ENCODE peak calls at places on chromosomes 16 and 17, in four cellular contexts. U is stomach, F is mesenchymal stem cell, T is GM23338. K is an unnamed sample.

GRCh38 chr17:50638851-50639767 is 4.4 kb downstream of the ABCC3 start:
- DNase-seq in F (peak; percentile 91), U (peak; percentile 99), T (no peak), K (peak; percentile 98)

GRCh38 chr17:37824534-37825485 is 80.0 kb upstream of the HNF1B start:
- DNase-seq in U (no peak), T (peak; percentile 44), F (peak; percentile 86), K (no peak)

GRCh38 chr17:42286411-42287295 is 1.6 kb upstream of the STAT5A start:
- DNase-seq in T (no peak), U (peak; percentile 24), F (no peak), K (peak; percentile 76)

GRCh38 chr17:47882247-47882646 is 13.8 kb upstream of the SP2 start:
- DNase-seq in F (peak; percentile 54), T (no peak), U (peak; percentile 46), K (peak; percentile 76)

GRCh38 chr17:10790491-10791401 is 13.2 kb downstream of the TMEM238L start:
- DNase-seq in T (no peak), F (no peak), U (peak; percentile 87), K (no peak)

GRCh38 chr17:59839646-59840328 is 53.0 kb downstream of the TUBD1 start:
- DNase-seq in F (no peak), T (peak; percentile 53), U (no peak), K (no peak)

GRCh38 chr16:89970011-89970410 is 21.5 kb downstream of the DEF8 start:
- DNase-seq in F (no peak), T (no peak), U (no peak), K (no peak)

GRCh38 chr16:14104066-14104465 is 32.9 kb downstream of the MRTFB start:
- DNase-seq in T (no peak), F (no peak), U (no peak), K (no peak)

GRCh38 chr16:15879255-15879804 is 9.1 kb downstream of the CEP20 start:
- DNase-seq in U (no peak), T (no peak), F (peak; percentile 73), K (no peak)

GRCh38 chr17:48529191-48529979 is 1.4 kb downstream of the HOXB1 start:
- DNase-seq in T (no peak), U (no peak), F (no peak), K (no peak)

GRCh38 chr16:14462811-14463210 is 167.2 kb downstream of the PARN start:
- DNase-seq in T (no peak), F (no peak), U (no peak), K (no peak)

GRCh38 chr17:12730931-12731521 is 58.3 kb upstream of the ARHGAP44 start:
- DNase-seq in U (peak; percentile 88), T (peak; percentile 68), F (peak; percentile 80), K (peak; percentile 95)

GRCh38 chr16:66549284-66550131 is at the start of gene TK2:
- DNase-seq in F (peak; percentile 69), T (peak; percentile 84), U (peak; percentile 75), K (peak; percentile 78)

GRCh38 chr16:84065536-84066132 is 23.0 kb upstream of the SLC38A8 start:
- DNase-seq in T (peak; percentile 81), F (peak; percentile 66), U (peak; percentile 53), K (no peak)

GRCh38 chr17:22300177-22300576 is 607.9 kb downstream of the KCNJ18 start:
- DNase-seq in T (no peak), F (no peak), U (no peak), K (no peak)

GRCh38 chr17:13084420-13084819 is 66.6 kb upstream of the ELAC2 start:
- DNase-seq in U (no peak), T (no peak), F (no peak), K (no peak)

GRCh38 chr16:69741951-69742904 is 12.5 kb downstream of the NOB1 start:
- DNase-seq in F (peak; percentile 38), U (peak; percentile 90), T (no peak), K (peak; percentile 69)

GRCh38 chr17:76735006-76735405 is 2.1 kb downstream of the SRSF2 start:
- DNase-seq in T (no peak), U (no peak), F (peak; percentile 70), K (no peak)
- H3K4me1 ChIP-seq in T (peaks cover 12% of the 10 kb centered on the region), U (peaks cover 78% of the 10 kb centered on the region), F (no peaks in the 10 kb centered on the region), K (peaks cover 3% of the 10 kb centered on the region)

GRCh38 chr17:7577327-7578199 is 1.9 kb upstream of the CD68 start:
- DNase-seq in F (no peak), T (no peak), U (no peak), K (no peak)

GRCh38 chr17:7574176-7574953 is 5.1 kb upstream of the CD68 start:
- DNase-seq in T (no peak), F (no peak), U (no peak), K (no peak)

GRCh38 chr17:7575959-7576358 is 3.5 kb upstream of the CD68 start:
- DNase-seq in T (no peak), U (no peak), F (no peak), K (no peak)

GRCh38 chr17:7575481-7575883 is 4.0 kb upstream of the CD68 start:
- DNase-seq in T (no peak), U (no peak), F (no peak), K (no peak)

DNA sequence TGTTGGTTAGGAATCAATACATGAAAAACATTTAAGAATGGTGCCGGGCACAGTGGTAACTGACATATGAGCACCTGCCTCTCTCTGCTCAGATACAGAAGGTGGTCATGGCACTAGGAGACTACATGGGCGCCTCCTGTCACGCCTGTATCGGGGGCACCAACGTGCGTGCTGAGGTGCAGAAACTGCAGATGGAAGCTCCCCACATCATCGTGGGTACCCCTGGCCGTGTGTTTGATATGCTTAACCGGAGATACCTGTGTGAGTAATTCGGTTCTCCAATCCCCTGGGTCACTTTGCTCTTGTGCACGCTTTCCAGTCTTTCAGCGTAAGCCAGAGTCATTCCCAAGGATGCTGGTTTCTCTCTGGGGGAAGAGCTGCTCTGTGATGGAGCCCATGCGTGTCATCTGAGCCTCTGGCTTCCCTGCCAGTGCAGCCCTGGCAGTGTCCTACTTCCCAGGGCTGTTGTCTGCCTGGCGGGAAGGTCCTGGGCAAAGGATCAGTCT is 3.0 kb upstream of the CD68 start:
- DNase-seq in U (no peak), T (no peak), F (no peak), K (no peak)
- H3K4me1 ChIP-seq in U (peaks cover 76% of the 10 kb centered on the region), T (peaks cover 37% of the 10 kb centered on the region), F (peaks cover 28% of the 10 kb centered on the region), K (no peaks in the 10 kb centered on the region)

GRCh38 chr17:76261421-76262215 is 3.5 kb upstream of the UBALD2 start:
- DNase-seq in U (no peak), T (no peak), F (peak; percentile 18), K (no peak)

GRCh38 chr17:76260220-76260619 is 4.9 kb upstream of the UBALD2 start:
- DNase-seq in U (no peak), T (no peak), F (no peak), K (no peak)

GRCh38 chr17:76262732-76263344 is 2.3 kb upstream of the UBALD2 start:
- DNase-seq in U (peak; percentile 80), F (peak; percentile 43), T (no peak), K (no peak)

GRCh38 chr17:76263896-76264295 is 1.3 kb upstream of the UBALD2 start:
- DNase-seq in F (peak; percentile 17), U (no peak), T (no peak), K (no peak)

DNA sequence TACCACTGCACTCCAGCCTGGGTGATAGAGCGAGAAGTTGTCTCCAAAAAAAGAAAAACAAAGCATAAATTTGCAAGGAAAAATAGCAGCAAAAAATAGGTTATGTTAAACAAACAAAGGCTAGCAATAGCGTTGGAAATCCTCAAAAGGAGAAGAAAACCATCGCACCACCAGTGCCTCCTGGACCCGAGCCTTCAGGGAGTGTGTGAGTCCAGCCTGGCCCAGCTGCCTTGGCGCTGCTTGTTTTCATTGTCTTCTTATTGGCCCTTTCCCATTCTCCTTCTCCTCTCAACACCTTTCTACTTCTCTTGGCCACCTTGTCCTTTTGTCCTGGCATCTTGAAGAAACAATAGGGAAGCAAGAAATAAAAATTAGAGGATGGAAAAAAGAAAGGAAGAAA is 4.5 kb upstream of the UBALD2 start:
- DNase-seq in U (no peak), T (no peak), F (no peak), K (no peak)
- H3K4me1 ChIP-seq in U (peaks cover 72% of the 10 kb centered on the region), T (peaks cover 5% of the 10 kb centered on the region), F (peaks cover 8% of the 10 kb centered on the region), K (no peaks in the 10 kb centered on the region)

DNA sequence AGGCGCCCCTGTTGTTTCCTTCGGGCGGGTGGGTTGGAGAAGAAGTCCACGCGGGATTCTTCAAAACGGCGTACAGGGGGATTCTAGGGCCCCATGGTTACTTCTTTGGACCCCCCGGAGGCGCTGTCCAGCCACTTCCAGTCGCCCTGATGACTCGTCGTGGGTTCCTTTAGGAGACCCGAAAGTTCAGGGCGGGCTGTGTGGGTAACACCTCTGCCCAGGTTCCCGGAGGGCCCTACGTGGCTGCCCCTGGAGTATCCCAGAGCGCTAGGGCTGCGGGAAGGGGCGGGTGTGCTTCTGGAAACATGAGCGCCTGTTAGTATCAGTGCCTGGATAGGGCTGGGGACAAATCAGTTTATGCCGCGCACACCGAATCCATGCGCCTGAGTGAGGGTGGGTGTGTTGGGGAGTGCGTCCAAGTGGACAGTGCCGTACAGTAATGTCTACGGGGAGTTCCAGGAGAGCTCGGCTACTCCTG is 602 bp upstream of the HIC1 start:
- DNase-seq in U (no peak), F (peak; percentile 73), T (peak; percentile 57), K (no peak)
- H3K4me1 ChIP-seq in U (peaks cover 82% of the 10 kb centered on the region), F (peaks cover 42% of the 10 kb centered on the region), T (peaks cover 6% of the 10 kb centered on the region), K (no peaks in the 10 kb centered on the region)

DNA sequence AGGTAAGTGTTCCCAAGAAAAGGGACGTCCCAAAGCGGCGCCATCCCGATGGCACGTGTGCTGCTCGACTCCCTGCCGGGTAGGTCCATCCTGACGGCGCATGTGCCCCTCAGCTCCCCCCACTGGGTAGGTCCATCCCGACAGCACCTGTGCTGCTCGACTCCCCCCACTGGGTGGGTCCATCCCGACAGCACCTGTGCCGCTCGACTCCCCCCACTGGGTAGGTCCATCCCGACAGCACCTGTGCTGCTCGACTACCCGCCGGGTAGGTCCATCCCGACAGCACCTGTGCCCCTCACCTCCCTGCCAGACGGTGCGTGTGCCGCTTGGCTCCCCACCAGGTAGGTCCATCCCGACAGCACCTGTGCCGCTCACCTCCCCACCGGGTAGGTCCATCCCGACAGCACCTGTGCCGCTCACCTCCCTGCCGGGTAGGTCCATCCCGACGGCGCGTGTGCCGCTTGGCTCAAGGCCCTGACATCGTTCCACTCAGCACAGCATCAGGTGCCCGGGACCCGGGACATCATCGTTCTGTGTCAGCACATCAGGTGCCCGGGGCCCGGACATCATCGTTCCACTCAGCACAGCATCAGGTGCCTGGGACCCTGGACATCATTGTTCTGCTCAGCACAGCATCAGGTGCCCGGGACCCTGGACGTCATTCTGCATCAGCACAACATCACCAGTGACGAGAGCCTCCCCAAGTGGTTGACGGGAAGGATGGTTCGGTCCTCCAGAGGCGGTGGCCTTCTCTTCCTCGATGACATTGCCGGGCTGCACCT is 5.7 kb upstream of the FN3K start:
- DNase-seq in T (no peak), U (no peak), F (no peak), K (no peak)
- H3K4me1 ChIP-seq in T (no peaks in the 10 kb centered on the region), U (peaks cover 4% of the 10 kb centered on the region), F (no peaks in the 10 kb centered on the region), K (no peaks in the 10 kb centered on the region)

GRCh38 chr17:45060382-45060823 is 714 bp upstream of the NMT1 start:
- DNase-seq in F (no peak), U (no peak), T (no peak), K (no peak)

GRCh38 chr17:45063198-45063597 is 2.1 kb downstream of the NMT1 start:
- DNase-seq in U (no peak), T (no peak), F (peak; percentile 47), K (no peak)

GRCh38 chr17:45060824-45061605 is at the start of gene NMT1:
- DNase-seq in U (peak; percentile 97), F (peak; percentile 100), T (peak; percentile 100), K (peak; percentile 98)

GRCh38 chr17:45061606-45062205 is 589 bp downstream of the NMT1 start:
- DNase-seq in T (no peak), U (no peak), F (no peak), K (no peak)
- H3K4me1 ChIP-seq in T (peaks cover 9% of the 10 kb centered on the region), U (peaks cover 70% of the 10 kb centered on the region), F (peaks cover 8% of the 10 kb centered on the region), K (no peaks in the 10 kb centered on the region)